ENCODE peak calls at places on chromosomes 4 and X, in nine cellular contexts. F is hepatocyte; P is chondrocyte; V is WTC11; G is CD4-positive, alpha-beta T cell; N is tibial nerve; R is sigmoid colon; O is right lobe of liver; W is choroid plexus epithelial cell. J is an unnamed sample.
A peak's percentile ranks its signal among the peaks of the same experiment; 100 is the strongest.

GRCh38 chrX:19814778-19815177 is 72.6 kb downstream of the SH3KBP1 start:
- DNase-seq in F (no peak), P (no peak), V (no peak), G (no peak), N (no peak), R (no peak), O (no peak), W (no peak), J (no peak)

GRCh38 chr4:133270021-133270570 is 121.0 kb downstream of the PCDH10 start:
- DNase-seq in F (peak; percentile 23), P (no peak), V (no peak), G (no peak), N (no peak), R (no peak), O (no peak), W (peak; percentile 10), J (no peak)

GRCh38 chr4:175905939-175906338 is 93.9 kb upstream of the GPM6A start:
- DNase-seq in F (no peak), P (no peak), V (no peak), G (no peak), N (no peak), R (no peak), O (no peak), W (no peak), J (no peak)

GRCh38 chrX:63350551-63350950 is 581 bp downstream of the SPIN4 start:
- DNase-seq in F (peak; percentile 18), P (no peak), V (no peak), G (no peak), N (no peak), R (no peak), O (no peak), W (no peak), J (no peak)

GRCh38 chrX:11558972-11559371 is 106.7 kb downstream of the ARHGAP6 start:
- DNase-seq in F (peak; percentile 7), P (no peak), V (peak; percentile 39), G (peak; percentile 44), N (no peak), R (no peak), O (no peak), W (no peak), J (no peak)

GRCh38 chr4:98661356-98662054 is 3.1 kb upstream of the TSPAN5 start:
- DNase-seq in F (peak; percentile 55), P (no peak), V (no peak), G (no peak), N (no peak), R (no peak), O (no peak), W (no peak), J (no peak)

GRCh38 chr4:179307297-179308136 is 1865.3 kb upstream of the AGA start:
- DNase-seq in F (peak; percentile 63), P (no peak), V (peak; percentile 52), G (no peak), N (no peak), R (no peak), O (peak; percentile 46), W (peak; percentile 26), J (no peak)

GRCh38 chr4:2932561-2932950 is 30.6 kb downstream of the NOP14 start:
- DNase-seq in F (no peak), P (peak; percentile 62), V (peak; percentile 8), G (peak; percentile 32), N (no peak), R (no peak), O (peak; percentile 47), W (no peak), J (no peak)

GRCh38 chrX:118720058-118720707 is 7.2 kb upstream of the IL13RA1 start:
- DNase-seq in F (no peak), P (no peak), V (no peak), G (no peak), N (no peak), R (no peak), O (no peak), W (no peak), J (no peak)

GRCh38 chrX:47572773-47573333 is 9.4 kb upstream of the TIMP1 start:
- DNase-seq in F (no peak), P (no peak), V (no peak), G (no peak), N (no peak), R (no peak), O (no peak), W (no peak), J (no peak)

GRCh38 chrX:47446971-47447370 is 36.1 kb downstream of the ZNF41 start:
- DNase-seq in F (no peak), P (no peak), V (no peak), G (no peak), N (no peak), R (no peak), O (no peak), W (no peak), J (no peak)

GRCh38 chr4:189792819-189793618 is 147.7 kb upstream of the FRG1 start:
- DNase-seq in F (peak; percentile 85), P (no peak), V (peak; percentile 82), G (peak; percentile 55), N (peak; percentile 35), R (peak; percentile 77), O (peak; percentile 70), W (peak; percentile 67), J (no peak)

GRCh38 chr4:157080605-157081004 is 4.7 kb downstream of the GLRB start:
- DNase-seq in F (no peak), P (no peak), V (no peak), G (no peak), N (no peak), R (no peak), O (no peak), W (no peak), J (no peak)

GRCh38 chr4:1726146-1726934 is 5.0 kb downstream of the TACC3 start:
- DNase-seq in F (peak; percentile 90), P (peak; percentile 86), V (peak; percentile 95), G (peak; percentile 96), N (peak; percentile 87), R (peak; percentile 91), O (peak; percentile 91), W (peak; percentile 84), J (peak; percentile 84)

GRCh38 chrX:109155161-109155560 is 326.7 kb downstream of the GUCY2F start:
- DNase-seq in F (no peak), P (no peak), V (no peak), G (no peak), N (no peak), R (no peak), O (no peak), W (no peak), J (no peak)

GRCh38 chr4:164538061-164538460 is 215.9 kb upstream of the SMIM31 start:
- DNase-seq in F (no peak), P (no peak), V (no peak), G (no peak), N (no peak), R (no peak), O (no peak), W (no peak), J (no peak)

GRCh38 chr4:929970-930625 is 2.0 kb downstream of the GAK start:
- DNase-seq in F (no peak), P (no peak), V (no peak), G (no peak), N (no peak), R (no peak), O (peak; percentile 37), W (peak; percentile 45), J (no peak)

GRCh38 chrX:45320191-45320590 is 119.5 kb upstream of the DIPK2B start:
- DNase-seq in F (no peak), P (no peak), V (no peak), G (no peak), N (no peak), R (no peak), O (no peak), W (no peak), J (no peak)

GRCh38 chr4:25993564-25994185 is 79.7 kb downstream of the SMIM20 start:
- DNase-seq in F (peak; percentile 22), P (no peak), V (peak; percentile 96), G (no peak), N (no peak), R (no peak), O (no peak), W (peak; percentile 14), J (no peak)
- TF ChIP-seq CTCF in F (peak; percentile 13), P (peak; percentile 54), V (peak; percentile 62), G (no peak), N (peak; percentile 30), R (no peak), O (no peak), W (peak; percentile 41), J (peak; percentile 14)

DNA sequence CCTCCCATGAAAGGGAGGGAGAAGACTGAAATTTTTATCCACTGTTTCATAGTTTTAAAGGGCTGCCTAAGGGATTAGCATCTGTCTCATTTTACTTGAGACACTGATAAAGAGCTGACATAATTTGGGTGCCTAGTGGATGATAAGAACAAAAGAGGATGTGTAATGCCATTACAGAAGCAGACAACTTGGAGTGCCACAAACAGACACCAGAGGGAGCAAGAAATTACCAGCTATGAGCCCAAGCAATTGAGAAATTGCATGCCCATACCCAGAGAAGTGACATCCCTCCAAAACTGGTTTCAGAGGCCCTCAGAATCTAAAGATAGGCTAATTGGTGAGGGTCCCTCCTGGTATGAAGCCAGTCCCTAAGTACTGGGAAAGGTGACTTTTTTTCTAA is 38.5 kb upstream of the POU3F4 start:
- DNase-seq in F (peak; percentile 21), P (no peak), V (peak; percentile 20), G (no peak), N (no peak), R (no peak), O (peak; percentile 45), W (peak; percentile 0), J (peak; percentile 7)
- TF ChIP-seq CTCF in F (peak; percentile 40), P (peak; percentile 72), V (no peak), G (no peak), N (peak; percentile 21), R (peak; percentile 24), O (peak; percentile 62), W (no peak), J (peak; percentile 2)

GRCh38 chr4:13535118-13535517 is 9.2 kb downstream of the NKX3-2 start:
- DNase-seq in F (no peak), P (no peak), V (no peak), G (no peak), N (no peak), R (peak; percentile 48), O (no peak), W (no peak), J (no peak)

GRCh38 chr4:13537011-13537831 is 7.1 kb downstream of the NKX3-2 start:
- DNase-seq in F (no peak), P (no peak), V (no peak), G (no peak), N (no peak), R (peak; percentile 55), O (no peak), W (no peak), J (no peak)

GRCh38 chr4:13534344-13535063 is 9.8 kb downstream of the NKX3-2 start:
- DNase-seq in F (no peak), P (no peak), V (no peak), G (no peak), N (no peak), R (peak; percentile 54), O (no peak), W (no peak), J (no peak)

GRCh38 chr4:13536607-13537006 is 7.7 kb downstream of the NKX3-2 start:
- DNase-seq in F (no peak), P (no peak), V (no peak), G (no peak), N (no peak), R (no peak), O (no peak), W (no peak), J (no peak)

GRCh38 chr4:13535708-13536361 is 8.5 kb downstream of the NKX3-2 start:
- DNase-seq in F (no peak), P (no peak), V (no peak), G (no peak), N (no peak), R (peak; percentile 60), O (no peak), W (no peak), J (no peak)
- TF ChIP-seq CTCF in F (no peak), P (no peak), V (no peak), G (no peak), N (no peak), R (no peak), O (no peak), W (no peak), J (no peak)

GRCh38 chrX:154840856-154841255 is 6.4 kb upstream of the SMIM9 start:
- DNase-seq in F (peak; percentile 23), P (no peak), V (no peak), G (no peak), N (no peak), R (no peak), O (no peak), W (peak; percentile 85), J (no peak)
- TF ChIP-seq CTCF in F (peak; percentile 44), P (peak; percentile 79), V (no peak), G (peak; percentile 65), N (peak; percentile 14), R (no peak), O (peak; percentile 58), W (peak; percentile 58), J (peak; percentile 43)

J was measured in D721Med.